ENCODE peak calls at places on chromosomes 7 and 10, in seven cellular contexts. S is hepatocyte, G is colonic mucosa, L is GM23248, H is endothelial cell of umbilical vein, P is Karpas-422, C is tibial artery. T is an unnamed sample.

GRCh38 chr7:139776486-139777303 is 1.1 kb downstream of the HIPK2 start:
- DNase-seq in S (peak; percentile 56), G (peak; percentile 47), L (peak; percentile 76), H (peak; percentile 70), P (peak; percentile 55), C (no peak), T (no peak)

GRCh38 chr7:618539-619355 is 99.1 kb upstream of the PDGFA start:
- DNase-seq in S (peak; percentile 55), G (peak; percentile 71), L (no peak), H (no peak), P (no peak), C (no peak), T (no peak)

GRCh38 chr7:138245682-138246081 is 169.4 kb downstream of the AKR1D1 start:
- DNase-seq in S (peak; percentile 54), G (no peak), L (no peak), H (no peak), P (no peak), C (no peak), T (no peak)

GRCh38 chr7:49775065-49775948 is 1.9 kb downstream of the VWC2 start:
- DNase-seq in S (peak; percentile 27), G (no peak), L (peak; percentile 10), H (no peak), P (no peak), C (no peak), T (no peak)

GRCh38 chr7:50502947-50503346 is 52.8 kb upstream of the FIGNL1 start:
- DNase-seq in S (no peak), G (no peak), L (no peak), H (no peak), P (no peak), C (no peak), T (no peak)

GRCh38 chr7:95553939-95554338 is 42.4 kb downstream of the PDK4 start:
- DNase-seq in S (no peak), G (no peak), L (no peak), H (no peak), P (no peak), C (no peak), T (no peak)

GRCh38 chr7:4739528-4739992 is 35.9 kb upstream of the AP5Z1 start:
- DNase-seq in S (peak; percentile 76), G (no peak), L (no peak), H (no peak), P (no peak), C (no peak), T (peak; percentile 40)

GRCh38 chr10:51369903-51370302 is 295.6 kb downstream of the PRKG1 start:
- DNase-seq in S (no peak), G (no peak), L (peak; percentile 91), H (no peak), P (no peak), C (no peak), T (no peak)

GRCh38 chr7:40401406-40401805 is 266.6 kb downstream of the SUGCT start:
- DNase-seq in S (no peak), G (no peak), L (no peak), H (peak; percentile 76), P (no peak), C (no peak), T (no peak)

GRCh38 chr10:66654861-66655260 is 271.0 kb upstream of the LRRTM3 start:
- DNase-seq in S (no peak), G (no peak), L (no peak), H (no peak), P (no peak), C (no peak), T (no peak)

GRCh38 chr10:996031-996430 is 7.8 kb downstream of the GTPBP4 start:
- DNase-seq in S (no peak), G (no peak), L (no peak), H (no peak), P (no peak), C (no peak), T (no peak)

GRCh38 chr10:71569775-71570588 is 149.6 kb downstream of the C10orf105 start:
- DNase-seq in S (peak; percentile 79), G (peak; percentile 87), L (peak; percentile 54), H (peak; percentile 43), P (peak; percentile 89), C (peak; percentile 82), T (peak; percentile 79)

GRCh38 chr7:966291-967069 is 8.9 kb downstream of the COX19 start:
- DNase-seq in S (no peak), G (no peak), L (no peak), H (no peak), P (no peak), C (no peak), T (no peak)

GRCh38 chr7:921581-922333 is 32.7 kb downstream of the ADAP1 start:
- DNase-seq in S (no peak), G (peak; percentile 69), L (no peak), H (no peak), P (no peak), C (peak; percentile 13), T (no peak)

GRCh38 chr7:11427686-11428273 is 404.2 kb downstream of the THSD7A start:
- DNase-seq in S (peak; percentile 77), G (no peak), L (peak; percentile 80), H (peak; percentile 86), P (peak; percentile 82), C (no peak), T (no peak)

GRCh38 chr10:96587255-96588059 is 645 bp upstream of the TM9SF3 start:
- DNase-seq in S (no peak), G (peak; percentile 47), L (peak; percentile 89), H (peak; percentile 83), P (peak; percentile 76), C (peak; percentile 69), T (peak; percentile 62)

GRCh38 chr7:137816696-137817320 is 30.0 kb downstream of the DGKI start:
- DNase-seq in S (no peak), G (no peak), L (peak; percentile 43), H (no peak), P (no peak), C (no peak), T (no peak)

GRCh38 chr7:99677013-99677412 is 2.8 kb downstream of the CYP3A5 start:
- DNase-seq in S (no peak), G (no peak), L (peak; percentile 15), H (no peak), P (no peak), C (no peak), T (no peak)

GRCh38 chr10:14569274-14570060 is 205.2 kb downstream of the FAM107B start:
- DNase-seq in S (no peak), G (peak; percentile 71), L (no peak), H (no peak), P (no peak), C (no peak), T (no peak)

GRCh38 chr10:1280436-1281401 is 224.5 kb downstream of the WDR37 start:
- DNase-seq in S (no peak), G (no peak), L (no peak), H (no peak), P (no peak), C (no peak), T (no peak)

GRCh38 chr7:55275291-55276200 is 89.6 kb upstream of the LANCL2 start:
- DNase-seq in S (no peak), G (no peak), L (no peak), H (no peak), P (no peak), C (no peak), T (no peak)

GRCh38 chr7:51950811-51951210 is 634.2 kb upstream of the COBL start:
- DNase-seq in S (no peak), G (no peak), L (no peak), H (no peak), P (no peak), C (no peak), T (no peak)

GRCh38 chr7:94043299-94043698 is 39.1 kb upstream of the BET1 start:
- DNase-seq in S (no peak), G (no peak), L (peak; percentile 84), H (no peak), P (no peak), C (no peak), T (no peak)

GRCh38 chr10:86100581-86101061 is 266.0 kb downstream of the GRID1 start:
- DNase-seq in S (peak; percentile 42), G (no peak), L (peak; percentile 37), H (no peak), P (peak; percentile 76), C (no peak), T (no peak)

GRCh38 chr10:128035557-128035973 is 90.7 kb downstream of the MKI67 start:
- DNase-seq in S (no peak), G (peak; percentile 62), L (peak; percentile 48), H (peak; percentile 30), P (peak; percentile 73), C (no peak), T (peak; percentile 45)

GRCh38 chr7:138885383-138886147 is 87.6 kb upstream of the ATP6V0A4 start:
- DNase-seq in S (no peak), G (no peak), L (peak; percentile 13), H (no peak), P (no peak), C (no peak), T (no peak)

GRCh38 chr10:116421815-116422214 is 5.8 kb upstream of the PNLIPRP3 start:
- DNase-seq in S (no peak), G (no peak), L (no peak), H (no peak), P (no peak), C (no peak), T (no peak)

DNA sequence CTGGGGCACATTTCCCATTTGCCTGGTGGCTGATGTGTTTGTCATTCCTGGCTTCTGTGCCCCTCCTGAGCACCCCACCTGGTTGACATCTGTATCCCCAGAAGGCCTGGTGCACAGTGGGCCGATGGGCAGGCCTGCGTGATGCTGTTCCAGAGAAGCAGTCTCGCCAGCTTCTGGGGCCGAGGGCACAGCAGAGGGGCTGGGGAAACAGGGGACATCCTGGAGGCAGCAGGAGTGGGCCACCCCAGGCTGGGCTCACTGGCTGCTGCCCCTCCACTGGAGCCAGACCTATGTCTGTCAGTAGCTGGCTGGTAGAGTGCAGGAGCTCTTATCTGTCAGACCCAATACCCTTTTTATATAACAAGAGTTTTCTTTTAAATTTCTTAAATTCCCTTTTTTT is 896 bp upstream of the MYL7 start:
- DNase-seq in S (no peak), G (no peak), L (no peak), H (no peak), P (no peak), C (peak; percentile 10), T (no peak)
- H3K27me3 ChIP-seq in S (peaks cover 20% of the 10 kb centered on the region), G (no peaks in the 10 kb centered on the region), L (no peaks in the 10 kb centered on the region), H (peaks cover 24% of the 10 kb centered on the region), P (no peaks in the 10 kb centered on the region), C (no peaks in the 10 kb centered on the region), T (no peaks in the 10 kb centered on the region)

DNA sequence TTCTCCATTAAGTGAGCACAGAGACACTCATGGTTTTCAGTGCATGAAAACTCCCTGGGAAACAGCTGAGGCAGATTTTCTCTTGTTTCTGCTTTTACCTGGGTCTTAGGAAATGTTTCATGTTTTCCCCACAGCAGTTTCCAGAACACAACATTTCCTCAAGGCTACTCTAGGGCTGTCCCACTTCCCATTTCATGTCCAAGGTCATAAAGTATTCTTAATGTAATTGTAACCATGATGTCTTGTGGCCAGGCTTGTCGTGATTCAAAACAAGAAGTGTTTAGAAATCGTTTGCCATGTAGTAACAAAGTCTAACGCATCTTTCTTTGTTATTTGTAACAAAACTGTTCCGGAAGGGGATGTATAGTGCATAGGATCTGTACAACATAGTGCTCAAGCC is 83.8 kb upstream of the NRP1 start:
- DNase-seq in S (no peak), G (no peak), L (no peak), H (no peak), P (no peak), C (no peak), T (no peak)
- H3K4me1 ChIP-seq in S (peaks cover 10% of the 10 kb centered on the region), G (no peaks in the 10 kb centered on the region), L (peaks cover 22% of the 10 kb centered on the region), H (no peaks in the 10 kb centered on the region), P (no peaks in the 10 kb centered on the region), C (peaks cover 6% of the 10 kb centered on the region), T (no peaks in the 10 kb centered on the region)

GRCh38 chr7:128177768-128178550 is 63.1 kb upstream of the LEP start:
- DNase-seq in S (no peak), G (no peak), L (no peak), H (no peak), P (peak; percentile 51), C (no peak), T (no peak)
- H3K27me3 ChIP-seq in S (peaks cover 49% of the 10 kb centered on the region), G (no peaks in the 10 kb centered on the region), L (peaks cover 31% of the 10 kb centered on the region), H (peaks cover 23% of the 10 kb centered on the region), P (peaks cover 5% of the 10 kb centered on the region), C (no peaks in the 10 kb centered on the region), T (no peaks in the 10 kb centered on the region)

GRCh38 chr7:150481207-150481920 is 30.9 kb downstream of the GIMAP8 start:
- DNase-seq in S (no peak), G (no peak), L (no peak), H (no peak), P (no peak), C (no peak), T (no peak)
- H3K4me1 ChIP-seq in S (no peaks in the 10 kb centered on the region), G (no peaks in the 10 kb centered on the region), L (no peaks in the 10 kb centered on the region), H (peaks cover 15% of the 10 kb centered on the region), P (no peaks in the 10 kb centered on the region), C (no peaks in the 10 kb centered on the region), T (peaks cover 13% of the 10 kb centered on the region)